ENCODE peak calls at places on chromosomes 13 and 19, in eight cellular contexts. P is cardiac muscle cell; H is mammary epithelial cell; O is A549; N is CD4-positive, alpha-beta T cell; J is fibroblast of lung; K is caudate nucleus; Z is K562. S is an unnamed sample.

GRCh38 chr13:106230450-106230849 is 305.0 kb downstream of the EFNB2 start:
- DNase-seq in J (peak), Z (no peak), O (no peak), H (peak), P (peak), K (no peak), N (no peak), S (no peak)

GRCh38 chr19:58387338-58388174 is 487 bp downstream of the RPS5 start:
- DNase-seq in N (no peak), K (no peak), Z (no peak), P (no peak), O (no peak), J (no peak), H (no peak), S (no peak)

GRCh38 chr13:111410232-111411021 is 90.0 kb downstream of the TEX29 start:
- DNase-seq in J (no peak), H (no peak), Z (no peak), K (no peak), P (no peak), O (no peak), N (no peak), S (no peak)

GRCh38 chr13:43127827-43128226 is 104.4 kb downstream of the DNAJC15 start:
- DNase-seq in H (no peak), P (no peak), K (no peak), O (no peak), N (no peak), Z (no peak), J (no peak), S (no peak)

GRCh38 chr13:100658363-100658762 is 16.2 kb downstream of the TMTC4 start:
- DNase-seq in P (no peak), J (no peak), H (no peak), N (no peak), K (peak), O (no peak), Z (no peak), S (no peak)

GRCh38 chr19:18807861-18808331 is 16.8 kb upstream of the COMP start:
- DNase-seq in O (no peak), K (no peak), P (peak), H (no peak), J (no peak), N (no peak), Z (no peak), S (no peak)

GRCh38 chr13:110640591-110641029 is 25.3 kb downstream of the NAXD start:
- DNase-seq in H (no peak), N (no peak), P (no peak), K (no peak), O (no peak), Z (no peak), J (peak), S (no peak)

GRCh38 chr19:34365463-34366401 is 736 bp downstream of the GPI start:
- DNase-seq in Z (peak), J (peak), P (peak), O (no peak), N (peak), K (no peak), H (peak), S (peak)

GRCh38 chr13:24627090-24627714 is 53.0 kb upstream of the ATP12A start:
- DNase-seq in O (peak), K (no peak), N (no peak), H (no peak), P (peak), Z (peak), J (no peak), S (peak)

GRCh38 chr13:20553309-20553708 is 13.6 kb upstream of the IFT88 start:
- DNase-seq in N (no peak), O (no peak), Z (no peak), J (peak), K (peak), H (no peak), P (no peak), S (no peak)

GRCh38 chr19:37982655-37983054 is 75.6 kb downstream of the SIPA1L3 start:
- DNase-seq in Z (no peak), H (no peak), K (no peak), N (no peak), P (no peak), J (no peak), O (no peak), S (no peak)
- H3K27ac ChIP-seq in Z (no peak), H (no peak), K (no peak), N (no peak), P (no peak), J (no peak), O (no peak), S (no peak)

DNA sequence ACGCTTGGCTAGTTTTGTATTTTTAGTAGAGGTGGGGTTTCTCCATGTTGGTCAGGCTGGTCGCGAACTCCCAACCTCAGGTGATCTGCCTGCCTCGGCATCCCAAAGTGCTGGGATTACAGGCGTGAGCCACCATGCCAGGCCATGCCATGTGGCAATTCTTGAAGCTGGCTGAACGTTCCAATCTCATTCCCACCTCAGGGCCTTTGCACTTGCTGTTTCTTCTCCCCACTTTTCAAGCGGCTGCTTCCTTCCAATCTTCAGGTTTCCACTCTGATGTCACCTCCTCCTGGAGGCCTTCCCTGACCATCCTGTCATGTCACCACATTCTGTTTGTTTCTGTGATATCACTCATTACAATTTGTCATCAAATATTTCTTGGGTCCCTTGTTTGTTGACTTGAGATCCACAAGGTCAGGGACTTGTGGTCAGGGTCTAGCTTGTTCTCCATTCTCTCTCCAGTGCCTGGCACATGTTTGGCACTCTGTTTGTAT is 4.2 kb downstream of the EPOR start:
- DNase-seq in P (no peak), Z (no peak), K (no peak), J (no peak), N (no peak), H (no peak), O (no peak), S (no peak)
- H3K27ac ChIP-seq in P (no peak), Z (no peak), K (peak), J (peak), N (peak), H (no peak), O (peak), S (peak)

DNA sequence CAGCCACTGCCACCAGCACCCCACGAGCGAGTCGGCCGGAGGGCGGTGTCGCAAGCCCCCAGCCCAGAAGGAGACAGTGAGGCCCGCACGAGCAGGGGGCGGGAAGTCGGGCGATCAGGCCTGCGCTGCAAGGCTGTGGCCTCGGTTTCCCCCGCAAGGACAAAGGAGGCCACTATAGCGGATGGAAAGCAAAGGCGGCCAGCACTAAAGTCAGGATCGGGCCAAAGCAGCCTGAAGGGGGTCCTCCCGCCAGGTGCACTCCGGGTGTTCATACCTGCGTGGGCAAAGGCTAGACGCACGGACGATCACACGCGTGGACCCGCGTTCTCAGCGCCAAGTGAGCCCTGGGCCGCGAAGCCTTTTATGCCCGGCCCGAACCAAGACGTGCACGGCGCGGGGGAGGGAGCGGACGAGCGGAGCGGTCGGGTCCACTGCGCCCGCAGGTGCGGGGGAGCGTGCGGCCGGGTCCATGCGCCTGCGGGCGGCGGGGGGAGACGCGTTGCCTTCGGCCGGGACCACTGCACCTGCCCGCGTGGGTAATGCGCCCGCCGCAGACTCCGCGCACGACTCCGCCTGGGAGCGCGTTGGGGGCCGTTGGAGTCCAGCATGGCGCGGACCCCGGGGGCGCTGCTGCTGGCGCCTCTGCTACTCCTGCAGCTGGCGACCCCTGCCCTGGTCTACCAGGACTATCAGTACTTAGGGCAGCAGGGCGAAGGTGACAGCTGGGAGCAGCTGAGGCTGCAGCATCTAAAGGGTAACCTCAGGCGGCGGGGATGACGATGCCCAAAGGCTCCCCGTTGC is at the start of the genes PRDX2 and THSD8:
- DNase-seq in N (peak), Z (peak), P (peak), J (peak), H (peak), K (no peak), O (no peak), S (peak)
- H3K27ac ChIP-seq in N (peak), Z (peak), P (peak), J (peak), H (peak), K (peak), O (no peak), S (no peak)

GRCh38 chr19:42201489-42202289 is 15.8 kb downstream of the DEDD2 start:
- DNase-seq in P (no peak), Z (no peak), O (no peak), H (no peak), J (no peak), K (no peak), N (no peak), S (no peak)
- H3K27ac ChIP-seq in P (no peak), Z (peak), O (no peak), H (no peak), J (no peak), K (peak), N (peak), S (no peak)

DNA sequence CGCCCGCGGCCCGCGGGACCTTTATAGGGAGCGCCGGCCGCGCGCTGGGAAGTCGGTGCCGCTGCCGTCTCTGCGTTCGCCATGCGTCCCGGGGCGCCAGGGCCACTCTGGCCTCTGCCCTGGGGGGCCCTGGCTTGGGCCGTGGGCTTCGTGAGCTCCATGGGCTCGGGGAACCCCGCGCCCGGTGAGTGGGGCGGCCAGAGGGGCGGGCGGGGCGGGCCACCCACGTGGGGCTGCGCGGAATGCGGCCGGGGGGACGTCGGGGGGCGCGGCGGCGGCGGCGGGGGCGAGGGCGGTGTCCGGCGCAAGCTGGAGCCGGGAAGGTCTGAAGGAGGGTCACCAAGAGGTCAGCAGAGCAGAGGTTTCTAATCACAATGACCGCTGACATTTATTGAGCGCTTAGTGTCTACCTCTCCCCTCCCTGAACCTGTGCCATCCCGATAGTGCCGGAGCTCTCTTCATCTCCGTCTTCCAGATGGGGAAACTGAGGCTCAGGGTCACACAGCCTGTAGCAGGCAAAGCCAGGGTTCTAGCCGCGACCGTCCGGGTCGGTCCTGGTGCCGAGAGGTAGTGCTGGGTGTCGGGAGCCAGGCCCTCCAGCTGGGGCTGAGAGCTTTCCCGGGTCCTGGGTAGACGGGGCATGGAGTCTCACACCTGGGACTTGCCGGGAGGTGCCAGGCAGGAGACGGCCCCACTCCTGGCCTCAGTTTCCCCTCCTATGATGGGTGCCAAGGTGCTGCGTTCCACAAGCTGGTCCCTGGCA is at the start of gene FSTL3:
- DNase-seq in K (no peak), Z (no peak), P (peak), H (peak), N (no peak), J (peak), O (peak), S (no peak)
- H3K27ac ChIP-seq in K (no peak), Z (no peak), P (no peak), H (peak), N (no peak), J (peak), O (peak), S (no peak)

GRCh38 chr13:44815507-44816074 is 173.7 kb downstream of the NUFIP1 start:
- DNase-seq in J (peak), O (peak), N (no peak), Z (no peak), P (peak), H (peak), K (no peak), S (peak)
- H3K27ac ChIP-seq in J (peak), O (peak), N (no peak), Z (no peak), P (no peak), H (peak), K (peak), S (no peak)

GRCh38 chr13:23445794-23446193 is 12.3 kb upstream of the SACS start:
- DNase-seq in Z (no peak), O (no peak), J (no peak), P (no peak), K (no peak), H (peak), N (no peak), S (no peak)

GRCh38 chr13:23453132-23453531 is 19.6 kb upstream of the SACS start:
- DNase-seq in N (no peak), J (no peak), H (no peak), Z (no peak), K (no peak), P (no peak), O (no peak), S (no peak)

GRCh38 chr13:23447927-23448326 is 14.4 kb upstream of the SACS start:
- DNase-seq in O (no peak), Z (no peak), H (no peak), P (peak), K (no peak), N (no peak), J (peak), S (no peak)

GRCh38 chr13:23450340-23451046 is 17.0 kb upstream of the SACS start:
- DNase-seq in H (no peak), K (no peak), N (no peak), O (no peak), Z (no peak), P (no peak), J (no peak), S (no peak)

GRCh38 chr13:23449386-23450162 is 16.1 kb upstream of the SACS start:
- DNase-seq in N (no peak), P (no peak), O (no peak), J (no peak), K (no peak), H (no peak), Z (no peak), S (peak)
- H3K27ac ChIP-seq in N (no peak), P (no peak), O (no peak), J (no peak), K (no peak), H (no peak), Z (no peak), S (peak)

GRCh38 chr13:78660130-78660857 is 1.3 kb upstream of the OBI1 start:
- DNase-seq in P (peak), O (peak), H (no peak), N (no peak), K (no peak), J (peak), Z (no peak), S (peak)
- H3K27ac ChIP-seq in P (no peak), O (peak), H (no peak), N (no peak), K (no peak), J (no peak), Z (no peak), S (no peak)

DNA sequence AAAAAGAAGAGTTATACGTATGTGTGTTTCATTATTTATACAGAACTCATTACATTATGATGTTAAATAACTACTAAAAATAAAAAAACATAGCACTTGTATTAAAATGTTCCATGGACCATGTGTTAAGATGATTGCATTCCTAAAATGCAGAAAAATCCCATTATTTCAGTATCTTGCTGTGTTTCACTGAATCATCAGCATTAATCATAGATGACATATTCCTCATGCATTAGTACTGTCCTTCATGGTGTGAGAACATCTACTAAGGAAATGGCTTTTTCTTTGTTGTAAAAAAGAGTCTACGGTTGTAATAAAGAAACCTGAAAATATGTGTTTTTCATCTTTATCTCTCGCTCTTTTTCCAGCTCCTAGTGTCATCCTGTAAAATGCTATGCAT is 416.5 kb downstream of the FGF14 start:
- DNase-seq in Z (no peak), K (no peak), P (no peak), J (no peak), H (peak), O (no peak), N (no peak), S (no peak)
- H3K27ac ChIP-seq in Z (no peak), K (no peak), P (no peak), J (no peak), H (no peak), O (no peak), N (no peak), S (no peak)

DNA sequence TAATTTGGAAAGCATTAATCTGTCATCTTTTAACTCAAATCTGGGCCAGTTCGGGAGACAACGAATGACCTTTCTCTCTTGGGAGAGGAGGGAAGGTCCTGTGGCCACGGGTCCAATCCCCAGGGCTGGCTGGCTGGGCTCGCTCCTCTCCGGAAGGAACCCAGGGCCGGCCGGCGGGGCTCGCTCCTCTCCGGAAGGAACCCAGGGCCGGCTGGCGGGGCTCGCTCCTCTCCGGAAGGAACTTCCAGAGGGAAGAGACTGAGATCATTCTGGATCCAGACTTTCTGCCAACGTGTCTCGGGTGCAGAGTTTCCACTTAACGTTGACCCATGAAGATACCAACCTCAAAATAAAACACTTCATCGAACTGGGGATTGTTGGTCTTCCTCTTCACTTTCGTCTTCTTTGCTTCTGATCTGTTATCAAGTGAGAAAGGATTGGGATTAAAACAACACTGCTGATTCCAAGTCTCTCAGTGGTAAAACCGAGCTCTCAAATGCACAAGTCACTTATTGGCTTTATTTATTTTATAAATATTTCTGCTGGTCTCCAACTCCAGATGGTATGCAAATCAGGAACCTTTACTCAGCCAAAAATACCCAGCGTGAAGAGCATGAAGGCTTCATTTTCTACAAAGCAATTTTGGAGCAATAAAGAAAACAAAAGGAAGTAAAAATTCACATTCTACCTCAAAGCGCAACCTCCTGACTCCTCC is 53.3 kb upstream of the C13orf46 start:
- DNase-seq in J (peak), Z (no peak), K (no peak), O (no peak), P (peak), H (no peak), N (no peak), S (no peak)
- H3K27ac ChIP-seq in J (peak), Z (no peak), K (peak), O (no peak), P (no peak), H (no peak), N (no peak), S (no peak)